ENCODE peak calls at places on chromosomes 7 and 10, in nine cellular contexts. One of them, this sample, is unnamed.

GRCh38 chr10:70753841-70754621 is 31.1 kb downstream of the TBATA start:
- DNase-seq in transverse colon: no peak
- DNase-seq in HepG2: no peak
- DNase-seq in suprapubic skin: no peak
- DNase-seq in K562: peak
- DNase-seq in Panc1: no peak
- DNase-seq in stomach: no peak
- DNase-seq in HL-60: no peak
- DNase-seq in prostate gland: no peak
- DNase-seq in this sample: no peak

GRCh38 chr7:111878788-111879187 is 316.5 kb upstream of the IMMP2L start:
- DNase-seq in transverse colon: no peak
- DNase-seq in HepG2: no peak
- DNase-seq in suprapubic skin: no peak
- DNase-seq in K562: no peak
- DNase-seq in Panc1: no peak
- DNase-seq in stomach: no peak
- DNase-seq in HL-60: no peak
- DNase-seq in prostate gland: no peak
- DNase-seq in this sample: no peak

GRCh38 chr10:107072028-107072427 is 92.5 kb downstream of the SORCS1 start:
- DNase-seq in transverse colon: no peak
- DNase-seq in HepG2: no peak
- DNase-seq in suprapubic skin: no peak
- DNase-seq in K562: no peak
- DNase-seq in Panc1: no peak
- DNase-seq in stomach: no peak
- DNase-seq in HL-60: no peak
- DNase-seq in prostate gland: no peak
- DNase-seq in this sample: no peak

GRCh38 chr10:44981172-44982113 is 2.8 kb upstream of the DEPP1 start:
- DNase-seq in transverse colon: no peak
- DNase-seq in HepG2: peak
- DNase-seq in suprapubic skin: peak
- DNase-seq in K562: no peak
- DNase-seq in Panc1: peak
- DNase-seq in stomach: no peak
- DNase-seq in HL-60: no peak
- DNase-seq in prostate gland: no peak
- DNase-seq in this sample: no peak

GRCh38 chr10:99539120-99539519 is 6.4 kb downstream of the NKX2-3 start:
- DNase-seq in transverse colon: no peak
- DNase-seq in HepG2: no peak
- DNase-seq in suprapubic skin: no peak
- DNase-seq in K562: no peak
- DNase-seq in Panc1: no peak
- DNase-seq in stomach: no peak
- DNase-seq in HL-60: no peak
- DNase-seq in prostate gland: no peak
- DNase-seq in this sample: no peak

GRCh38 chr7:159033956-159034938 is 110.4 kb downstream of the VIPR2 start:
- DNase-seq in transverse colon: peak
- DNase-seq in HepG2: no peak
- DNase-seq in suprapubic skin: no peak
- DNase-seq in K562: no peak
- DNase-seq in Panc1: no peak
- DNase-seq in stomach: peak
- DNase-seq in HL-60: no peak
- DNase-seq in prostate gland: no peak
- DNase-seq in this sample: peak

GRCh38 chr10:42877496-42878030 is 95.0 kb downstream of the BMS1 start:
- DNase-seq in transverse colon: no peak
- DNase-seq in HepG2: no peak
- DNase-seq in suprapubic skin: no peak
- DNase-seq in K562: no peak
- DNase-seq in Panc1: no peak
- DNase-seq in stomach: no peak
- DNase-seq in HL-60: no peak
- DNase-seq in prostate gland: no peak
- DNase-seq in this sample: no peak

GRCh38 chr7:5450549-5451327 is 27.1 kb upstream of the TNRC18 start:
- DNase-seq in transverse colon: peak
- DNase-seq in HepG2: peak
- DNase-seq in suprapubic skin: no peak
- DNase-seq in K562: peak
- DNase-seq in Panc1: no peak
- DNase-seq in stomach: peak
- DNase-seq in HL-60: no peak
- DNase-seq in prostate gland: peak
- DNase-seq in this sample: no peak

GRCh38 chr10:115141254-115141653 is 48.1 kb downstream of the ATRNL1 start:
- DNase-seq in transverse colon: no peak
- DNase-seq in HepG2: no peak
- DNase-seq in suprapubic skin: no peak
- DNase-seq in K562: no peak
- DNase-seq in Panc1: no peak
- DNase-seq in stomach: no peak
- DNase-seq in HL-60: no peak
- DNase-seq in prostate gland: no peak
- DNase-seq in this sample: no peak

GRCh38 chr7:39317107-39317506 is 249.1 kb upstream of the YAE1 start:
- DNase-seq in transverse colon: no peak
- DNase-seq in HepG2: no peak
- DNase-seq in suprapubic skin: no peak
- DNase-seq in K562: no peak
- DNase-seq in Panc1: no peak
- DNase-seq in stomach: no peak
- DNase-seq in HL-60: no peak
- DNase-seq in prostate gland: no peak
- DNase-seq in this sample: no peak

GRCh38 chr7:70726951-70727378 is 405.0 kb upstream of the GALNT17 start:
- DNase-seq in transverse colon: no peak
- DNase-seq in HepG2: no peak
- DNase-seq in suprapubic skin: no peak
- DNase-seq in K562: no peak
- DNase-seq in Panc1: no peak
- DNase-seq in stomach: no peak
- DNase-seq in HL-60: no peak
- DNase-seq in prostate gland: peak
- DNase-seq in this sample: no peak

GRCh38 chr10:97434055-97434454 is 8.1 kb downstream of the PGAM1 start:
- DNase-seq in transverse colon: no peak
- DNase-seq in HepG2: no peak
- DNase-seq in suprapubic skin: no peak
- DNase-seq in K562: no peak
- DNase-seq in Panc1: no peak
- DNase-seq in stomach: no peak
- DNase-seq in HL-60: no peak
- DNase-seq in prostate gland: no peak
- DNase-seq in this sample: no peak

GRCh38 chr7:93804726-93805125 is 85.8 kb downstream of the TFPI2 start:
- DNase-seq in transverse colon: no peak
- DNase-seq in HepG2: no peak
- DNase-seq in suprapubic skin: no peak
- DNase-seq in K562: no peak
- DNase-seq in Panc1: no peak
- DNase-seq in stomach: no peak
- DNase-seq in HL-60: no peak
- DNase-seq in prostate gland: no peak
- DNase-seq in this sample: no peak

GRCh38 chr7:22651534-22652243 is 75.3 kb upstream of the IL6 start:
- DNase-seq in transverse colon: no peak
- DNase-seq in HepG2: no peak
- DNase-seq in suprapubic skin: no peak
- DNase-seq in K562: no peak
- DNase-seq in Panc1: no peak
- DNase-seq in stomach: no peak
- DNase-seq in HL-60: no peak
- DNase-seq in prostate gland: no peak
- DNase-seq in this sample: no peak

GRCh38 chr7:57653262-57653830 is 203.4 kb downstream of the ZNF716 start:
- DNase-seq in transverse colon: no peak
- DNase-seq in HepG2: no peak
- DNase-seq in suprapubic skin: no peak
- DNase-seq in K562: no peak
- DNase-seq in Panc1: no peak
- DNase-seq in stomach: no peak
- DNase-seq in HL-60: no peak
- DNase-seq in prostate gland: no peak
- DNase-seq in this sample: no peak

GRCh38 chr7:43790834-43791233 is 32.4 kb downstream of the BLVRA start:
- DNase-seq in transverse colon: no peak
- DNase-seq in HepG2: no peak
- DNase-seq in suprapubic skin: no peak
- DNase-seq in K562: no peak
- DNase-seq in Panc1: no peak
- DNase-seq in stomach: no peak
- DNase-seq in HL-60: no peak
- DNase-seq in prostate gland: no peak
- DNase-seq in this sample: no peak

GRCh38 chr10:114313139-114313538 is 74.1 kb downstream of the VWA2 start:
- DNase-seq in transverse colon: no peak
- DNase-seq in HepG2: no peak
- DNase-seq in suprapubic skin: peak
- DNase-seq in K562: no peak
- DNase-seq in Panc1: no peak
- DNase-seq in stomach: no peak
- DNase-seq in HL-60: no peak
- DNase-seq in prostate gland: no peak
- DNase-seq in this sample: no peak

GRCh38 chr7:21960922-21961321 is 15.2 kb upstream of the CDCA7L start:
- DNase-seq in transverse colon: no peak
- DNase-seq in HepG2: no peak
- DNase-seq in suprapubic skin: no peak
- DNase-seq in K562: no peak
- DNase-seq in Panc1: no peak
- DNase-seq in stomach: no peak
- DNase-seq in HL-60: no peak
- DNase-seq in prostate gland: no peak
- DNase-seq in this sample: no peak

GRCh38 chr10:133180915-133181639 is 21.1 kb downstream of the KNDC1 start:
- DNase-seq in transverse colon: no peak
- DNase-seq in HepG2: no peak
- DNase-seq in suprapubic skin: no peak
- DNase-seq in K562: no peak
- DNase-seq in Panc1: no peak
- DNase-seq in stomach: no peak
- DNase-seq in HL-60: no peak
- DNase-seq in prostate gland: no peak
- DNase-seq in this sample: no peak

GRCh38 chr7:20784311-20785210 is 2.1 kb downstream of the SP8 start:
- DNase-seq in transverse colon: no peak
- DNase-seq in HepG2: no peak
- DNase-seq in suprapubic skin: no peak
- DNase-seq in K562: no peak
- DNase-seq in Panc1: no peak
- DNase-seq in stomach: no peak
- DNase-seq in HL-60: no peak
- DNase-seq in prostate gland: no peak
- DNase-seq in this sample: no peak

DNA sequence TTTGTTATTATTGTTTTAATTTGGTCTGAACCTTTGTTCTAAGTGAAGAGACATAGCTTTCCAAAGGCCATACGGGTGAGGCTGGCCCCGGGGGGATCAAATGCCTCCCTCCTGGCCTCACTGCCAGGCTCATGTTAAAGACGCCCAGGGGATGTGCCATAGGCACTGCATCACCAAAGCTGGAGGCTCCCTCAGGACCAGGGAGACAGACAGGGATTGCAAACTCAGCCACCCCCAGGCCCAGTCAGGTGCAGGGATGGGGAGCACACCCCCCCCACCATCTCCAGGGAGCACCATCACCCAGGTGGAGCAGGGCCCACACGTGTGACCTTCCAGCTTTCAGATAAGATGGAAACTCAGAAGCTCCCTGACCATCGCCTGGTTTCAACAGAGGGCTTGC is 96.0 kb upstream of the DNAAF5 start:
- DNase-seq in transverse colon: no peak
- DNase-seq in HepG2: no peak
- DNase-seq in suprapubic skin: no peak
- DNase-seq in K562: no peak
- DNase-seq in Panc1: no peak
- DNase-seq in stomach: no peak
- DNase-seq in HL-60: no peak
- DNase-seq in prostate gland: no peak
- DNase-seq in this sample: no peak
- H3K27ac ChIP-seq in transverse colon: no peak
- H3K27ac ChIP-seq in HepG2: no peak
- H3K27ac ChIP-seq in suprapubic skin: no peak
- H3K27ac ChIP-seq in K562: no peak
- H3K27ac ChIP-seq in Panc1: no peak
- H3K27ac ChIP-seq in stomach: no peak
- H3K27ac ChIP-seq in HL-60: no peak
- H3K27ac ChIP-seq in prostate gland: no peak
- H3K27ac ChIP-seq in this sample: no peak

DNA sequence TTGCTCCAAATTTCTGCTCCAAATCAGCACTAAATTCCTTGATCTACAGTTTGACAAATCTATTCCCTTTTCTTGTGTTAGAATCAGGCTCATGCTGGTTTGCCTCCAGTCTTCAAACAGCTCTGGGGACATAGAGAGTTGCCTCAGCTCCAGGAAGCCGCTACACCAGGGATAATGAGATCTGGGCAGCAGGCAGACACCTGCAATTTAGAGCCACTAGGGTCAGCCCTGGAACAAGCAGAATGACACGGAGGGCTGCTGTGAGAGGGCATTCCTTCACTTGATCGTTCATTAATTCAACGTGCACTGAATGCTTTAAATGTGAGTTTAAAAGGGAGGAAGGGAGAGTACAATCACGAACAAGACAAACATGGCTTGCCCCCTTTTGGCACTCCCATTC is 3.7 kb upstream of the ELMO1 start:
- DNase-seq in transverse colon: no peak
- DNase-seq in HepG2: no peak
- DNase-seq in suprapubic skin: no peak
- DNase-seq in K562: no peak
- DNase-seq in Panc1: no peak
- DNase-seq in stomach: no peak
- DNase-seq in HL-60: no peak
- DNase-seq in prostate gland: no peak
- DNase-seq in this sample: no peak
- TF ChIP-seq POLR2AphosphoS5 in transverse colon: no peak
- TF ChIP-seq POLR2AphosphoS5 in HepG2: no peak
- TF ChIP-seq POLR2AphosphoS5 in suprapubic skin: no peak
- TF ChIP-seq POLR2AphosphoS5 in K562: no peak
- TF ChIP-seq POLR2AphosphoS5 in Panc1: no peak
- TF ChIP-seq POLR2AphosphoS5 in stomach: no peak
- TF ChIP-seq POLR2AphosphoS5 in HL-60: no peak
- TF ChIP-seq POLR2AphosphoS5 in prostate gland: no peak
- TF ChIP-seq POLR2AphosphoS5 in this sample: no peak

GRCh38 chr7:2249744-2250323 is 7.8 kb downstream of the NUDT1 start:
- DNase-seq in transverse colon: no peak
- DNase-seq in HepG2: no peak
- DNase-seq in suprapubic skin: no peak
- DNase-seq in K562: no peak
- DNase-seq in Panc1: no peak
- DNase-seq in stomach: no peak
- DNase-seq in HL-60: no peak
- DNase-seq in prostate gland: no peak
- DNase-seq in this sample: no peak
- H3K4me3 ChIP-seq in transverse colon: no peak
- H3K4me3 ChIP-seq in HepG2: no peak
- H3K4me3 ChIP-seq in suprapubic skin: no peak
- H3K4me3 ChIP-seq in K562: no peak
- H3K4me3 ChIP-seq in Panc1: no peak
- H3K4me3 ChIP-seq in stomach: no peak
- H3K4me3 ChIP-seq in HL-60: no peak
- H3K4me3 ChIP-seq in prostate gland: no peak
- H3K4me3 ChIP-seq in this sample: no peak

GRCh38 chr7:157391036-157391710 is 54.4 kb downstream of the DNAJB6 start:
- DNase-seq in transverse colon: no peak
- DNase-seq in HepG2: no peak
- DNase-seq in suprapubic skin: no peak
- DNase-seq in K562: no peak
- DNase-seq in Panc1: no peak
- DNase-seq in stomach: no peak
- DNase-seq in HL-60: no peak
- DNase-seq in prostate gland: no peak
- DNase-seq in this sample: no peak
- H3K27ac ChIP-seq in transverse colon: no peak
- H3K27ac ChIP-seq in HepG2: no peak
- H3K27ac ChIP-seq in suprapubic skin: no peak
- H3K27ac ChIP-seq in K562: no peak
- H3K27ac ChIP-seq in Panc1: no peak
- H3K27ac ChIP-seq in stomach: no peak
- H3K27ac ChIP-seq in HL-60: peak
- H3K27ac ChIP-seq in prostate gland: no peak
- H3K27ac ChIP-seq in this sample: no peak

This sample was measured in breast epithelium.